ENCODE peak calls at places on chromosomes 13 and 19, in seven cellular contexts. C, F, D, V, L, R and G are unnamed samples.

GRCh38 chr13:46586766-46587509 is 34.0 kb downstream of the LRCH1 start:
- DNase-seq in C (no peak), F (no peak), D (no peak), V (no peak), L (no peak), R (no peak), G (no peak)

GRCh38 chr13:50914301-50914700 is 4.7 kb downstream of the RNASEH2B start:
- DNase-seq in C (no peak), F (no peak), D (no peak), V (no peak), L (no peak), R (no peak), G (no peak)

GRCh38 chr19:39778763-39779162 is at the start of gene LEUTX:
- DNase-seq in C (no peak), F (no peak), D (no peak), V (no peak), L (no peak), R (no peak), G (no peak)

GRCh38 chr13:113009743-113010509 is 40.9 kb downstream of the MCF2L start:
- DNase-seq in C (no peak), F (no peak), D (no peak), V (no peak), L (no peak), R (no peak), G (no peak)

GRCh38 chr13:78827471-78827870 is 168.5 kb upstream of the OBI1 start:
- DNase-seq in C (no peak), F (no peak), D (no peak), V (no peak), L (no peak), R (no peak), G (no peak)

GRCh38 chr13:22126433-22127021 is 455.7 kb downstream of the FGF9 start:
- DNase-seq in C (no peak), F (no peak), D (no peak), V (no peak), L (no peak), R (no peak), G (no peak)

GRCh38 chr13:38346764-38347163 is 2.9 kb upstream of the UFM1 start:
- DNase-seq in C (no peak), F (no peak), D (no peak), V (no peak), L (no peak), R (no peak), G (no peak)

GRCh38 chr19:40718774-40719391 is 2.0 kb downstream of the ITPKC start:
- DNase-seq in C (no peak), F (no peak), D (no peak), V (peak; percentile 21), L (no peak), R (peak; percentile 84), G (no peak)

GRCh38 chr19:18284710-18285430 is 3.4 kb upstream of the JUND start:
- DNase-seq in C (no peak), F (no peak), D (no peak), V (no peak), L (no peak), R (no peak), G (no peak)

GRCh38 chr13:42495256-42495655 is 78.7 kb upstream of the TNFSF11 start:
- DNase-seq in C (no peak), F (no peak), D (no peak), V (peak; percentile 67), L (no peak), R (no peak), G (no peak)

GRCh38 chr19:48351341-48351752 is 12.4 kb downstream of the TMEM143 start:
- DNase-seq in C (peak; percentile 69), F (peak; percentile 20), D (peak; percentile 77), V (peak; percentile 55), L (peak; percentile 59), R (peak; percentile 52), G (no peak)

GRCh38 chr13:46622918-46623256 is 69.9 kb downstream of the LRCH1 start:
- DNase-seq in C (no peak), F (peak; percentile 35), D (no peak), V (no peak), L (no peak), R (no peak), G (peak; percentile 60)

GRCh38 chr19:46772170-46773017 is 16.0 kb downstream of the SLC1A5 start:
- DNase-seq in C (no peak), F (no peak), D (no peak), V (no peak), L (no peak), R (peak; percentile 76), G (no peak)

GRCh38 chr19:58578430-58578925 is 5.3 kb upstream of the MZF1 start:
- DNase-seq in C (no peak), F (no peak), D (no peak), V (no peak), L (no peak), R (no peak), G (no peak)